ENCODE peak calls at places on chromosomes 2 and 18, in nine cellular contexts. G, K, Y, L, O, W, R, P and V are unnamed samples.
A peak's percentile ranks its signal among the peaks of the same experiment; 100 is the strongest.

GRCh38 chr2:59458862-59459261 is 1094.6 kb downstream of the BCL11A start:
- DNase-seq in G (no peak), K (no peak), Y (no peak), L (no peak), O (no peak), W (no peak), R (no peak), P (no peak), V (peak; percentile 5)

GRCh38 chr2:170235860-170236638 is 58.1 kb downstream of the MYO3B start:
- DNase-seq in G (peak; percentile 31), K (peak; percentile 83), Y (peak; percentile 46), L (peak; percentile 53), O (peak; percentile 36), W (peak; percentile 31), R (peak; percentile 84), P (peak; percentile 40), V (peak; percentile 79)

GRCh38 chr2:212027681-212028628 is 510.6 kb downstream of the ERBB4 start:
- DNase-seq in G (no peak), K (no peak), Y (no peak), L (no peak), O (no peak), W (no peak), R (no peak), P (no peak), V (no peak)

GRCh38 chr2:176729706-176730569 is 460.7 kb downstream of the MTX2 start:
- DNase-seq in G (no peak), K (no peak), Y (no peak), L (no peak), O (no peak), W (no peak), R (no peak), P (peak; percentile 4), V (no peak)

GRCh38 chr2:128053331-128053730 is 25.5 kb upstream of the SAP130 start:
- DNase-seq in G (no peak), K (no peak), Y (no peak), L (no peak), O (no peak), W (no peak), R (no peak), P (no peak), V (no peak)

GRCh38 chr2:25514043-25514627 is 159.2 kb downstream of the DTNB start:
- DNase-seq in G (no peak), K (no peak), Y (no peak), L (no peak), O (no peak), W (no peak), R (no peak), P (no peak), V (no peak)

GRCh38 chr2:54665436-54665856 is 58.0 kb upstream of the EML6 start:
- DNase-seq in G (peak; percentile 73), K (peak; percentile 42), Y (peak; percentile 75), L (peak; percentile 67), O (peak; percentile 65), W (no peak), R (peak; percentile 49), P (peak; percentile 62), V (peak; percentile 76)

GRCh38 chr2:46297546-46298271 is 502 bp downstream of the EPAS1 start:
- DNase-seq in G (peak; percentile 78), K (peak; percentile 75), Y (peak; percentile 82), L (peak; percentile 40), O (peak; percentile 70), W (no peak), R (peak; percentile 44), P (peak; percentile 75), V (peak; percentile 89)

GRCh38 chr2:177264209-177264538 is 353 bp downstream of the NFE2L2 start:
- DNase-seq in G (no peak), K (peak; percentile 61), Y (no peak), L (no peak), O (peak; percentile 32), W (peak; percentile 41), R (no peak), P (no peak), V (no peak)

GRCh38 chr2:46352621-46353020 is 55.4 kb downstream of the EPAS1 start:
- DNase-seq in G (no peak), K (no peak), Y (no peak), L (no peak), O (no peak), W (no peak), R (no peak), P (no peak), V (no peak)

GRCh38 chr18:76414936-76415621 is 80.0 kb downstream of the ZNF516 start:
- DNase-seq in G (no peak), K (no peak), Y (no peak), L (no peak), O (no peak), W (no peak), R (no peak), P (no peak), V (no peak)

GRCh38 chr18:21896732-21897336 is 156.2 kb downstream of the MIB1 start:
- DNase-seq in G (no peak), K (peak; percentile 22), Y (no peak), L (no peak), O (peak; percentile 31), W (no peak), R (no peak), P (no peak), V (peak; percentile 15)

GRCh38 chr2:25606892-25607291 is 66.5 kb downstream of the DTNB start:
- DNase-seq in G (peak; percentile 20), K (peak; percentile 24), Y (no peak), L (peak; percentile 53), O (no peak), W (no peak), R (no peak), P (peak; percentile 38), V (no peak)

GRCh38 chr2:160859086-160859485 is 301.1 kb upstream of the TANK start:
- DNase-seq in G (no peak), K (no peak), Y (no peak), L (no peak), O (no peak), W (no peak), R (no peak), P (no peak), V (no peak)

GRCh38 chr2:50004667-50005066 is 850.4 kb upstream of the FSHR start:
- DNase-seq in G (no peak), K (no peak), Y (no peak), L (peak; percentile 5), O (no peak), W (no peak), R (no peak), P (peak; percentile 22), V (peak; percentile 17)

GRCh38 chr2:114011709-114012108 is 121.8 kb downstream of the ACTR3 start:
- DNase-seq in G (no peak), K (no peak), Y (no peak), L (no peak), O (no peak), W (no peak), R (no peak), P (no peak), V (no peak)

GRCh38 chr18:76252880-76253279 is 242.2 kb downstream of the ZNF516 start:
- DNase-seq in G (peak; percentile 26), K (no peak), Y (peak; percentile 32), L (peak; percentile 24), O (peak; percentile 36), W (no peak), R (no peak), P (peak; percentile 17), V (no peak)

GRCh38 chr2:80519699-80520291 is 215.2 kb upstream of the LRRTM1 start:
- DNase-seq in G (no peak), K (no peak), Y (no peak), L (no peak), O (no peak), W (no peak), R (no peak), P (no peak), V (no peak)

GRCh38 chr2:120867290-120868231 is 131.9 kb downstream of the GLI2 start:
- DNase-seq in G (no peak), K (peak; percentile 25), Y (peak; percentile 10), L (peak; percentile 83), O (peak; percentile 55), W (peak; percentile 74), R (peak; percentile 49), P (peak; percentile 75), V (peak; percentile 87)

GRCh38 chr18:41004320-41004719 is 950.7 kb upstream of the PIK3C3 start:
- DNase-seq in G (no peak), K (no peak), Y (no peak), L (no peak), O (peak; percentile 9), W (no peak), R (no peak), P (no peak), V (no peak)

GRCh38 chr2:9780368-9781130 is 62.7 kb upstream of the TAF1B start:
- DNase-seq in G (no peak), K (no peak), Y (peak; percentile 73), L (no peak), O (no peak), W (no peak), R (no peak), P (no peak), V (no peak)

GRCh38 chr18:70366670-70367069 is 77.8 kb downstream of the SOCS6 start:
- DNase-seq in G (no peak), K (no peak), Y (no peak), L (no peak), O (no peak), W (no peak), R (no peak), P (no peak), V (no peak)

GRCh38 chr2:8676915-8677645 is 4.8 kb upstream of the ID2 start:
- DNase-seq in G (no peak), K (no peak), Y (no peak), L (no peak), O (no peak), W (no peak), R (peak; percentile 18), P (peak; percentile 47), V (peak; percentile 67)

GRCh38 chr2:168198476-168199192 is 48.8 kb downstream of the STK39 start:
- DNase-seq in G (no peak), K (no peak), Y (no peak), L (peak; percentile 64), O (no peak), W (no peak), R (no peak), P (peak; percentile 31), V (no peak)

GRCh38 chr2:128392207-128392606 is 73.5 kb upstream of the HS6ST1 start:
- DNase-seq in G (no peak), K (no peak), Y (no peak), L (no peak), O (no peak), W (no peak), R (no peak), P (no peak), V (no peak)

GRCh38 chr2:131112477-131113027 is 7.4 kb downstream of the PLEKHB2 start:
- DNase-seq in G (no peak), K (no peak), Y (no peak), L (no peak), O (no peak), W (no peak), R (no peak), P (no peak), V (no peak)

GRCh38 chr18:76422838-76423237 is 72.2 kb downstream of the ZNF516 start:
- DNase-seq in G (no peak), K (no peak), Y (no peak), L (no peak), O (no peak), W (no peak), R (no peak), P (no peak), V (no peak)